ENCODE peak calls at places on chromosomes 11 and 22, in five cellular contexts. One of them, this sample, is unnamed.

GRCh38 chr11:11117730-11118129 is 235.3 kb downstream of the CSNK2A3 start:
- DNase-seq in vagina: no peak
- DNase-seq in A549: no peak
- DNase-seq in body of pancreas: no peak
- DNase-seq in IMR-90: no peak
- DNase-seq in this sample: no peak

GRCh38 chr11:117457031-117457785 is 129.6 kb downstream of the CEP164 start:
- DNase-seq in vagina: no peak
- DNase-seq in A549: no peak
- DNase-seq in body of pancreas: no peak
- DNase-seq in IMR-90: no peak
- DNase-seq in this sample: no peak

GRCh38 chr11:106466441-106467190 is 389.2 kb downstream of the AASDHPPT start:
- DNase-seq in vagina: no peak
- DNase-seq in A549: no peak
- DNase-seq in body of pancreas: no peak
- DNase-seq in IMR-90: peak
- DNase-seq in this sample: no peak

GRCh38 chr11:126336065-126336464 is 19.4 kb upstream of the ST3GAL4 start:
- DNase-seq in vagina: no peak
- DNase-seq in A549: no peak
- DNase-seq in body of pancreas: no peak
- DNase-seq in IMR-90: no peak
- DNase-seq in this sample: no peak

GRCh38 chr11:100849009-100849913 is 162.2 kb downstream of the ARHGAP42 start:
- DNase-seq in vagina: no peak
- DNase-seq in A549: peak
- DNase-seq in body of pancreas: no peak
- DNase-seq in IMR-90: peak
- DNase-seq in this sample: no peak

GRCh38 chr11:26331911-26332571 is at the start of gene ANO3:
- DNase-seq in vagina: no peak
- DNase-seq in A549: peak
- DNase-seq in body of pancreas: peak
- DNase-seq in IMR-90: peak
- DNase-seq in this sample: peak

GRCh38 chr11:125960771-125961170 is 14.9 kb downstream of the VSIG10L2 start:
- DNase-seq in vagina: no peak
- DNase-seq in A549: no peak
- DNase-seq in body of pancreas: no peak
- DNase-seq in IMR-90: no peak
- DNase-seq in this sample: no peak

GRCh38 chr22:32987081-32987631 is 71.0 kb downstream of the SYN3 start:
- DNase-seq in vagina: no peak
- DNase-seq in A549: no peak
- DNase-seq in body of pancreas: no peak
- DNase-seq in IMR-90: no peak
- DNase-seq in this sample: peak

GRCh38 chr11:102313225-102313940 is 3.9 kb upstream of the BIRC3 start:
- DNase-seq in vagina: no peak
- DNase-seq in A549: peak
- DNase-seq in body of pancreas: no peak
- DNase-seq in IMR-90: no peak
- DNase-seq in this sample: no peak

GRCh38 chr11:73185680-73186293 is 32.3 kb upstream of the P2RY2 start:
- DNase-seq in vagina: no peak
- DNase-seq in A549: peak
- DNase-seq in body of pancreas: no peak
- DNase-seq in IMR-90: peak
- DNase-seq in this sample: no peak

GRCh38 chr22:39486951-39487825 is 14.9 kb upstream of the MIEF1 start:
- DNase-seq in vagina: no peak
- DNase-seq in A549: no peak
- DNase-seq in body of pancreas: no peak
- DNase-seq in IMR-90: no peak
- DNase-seq in this sample: no peak

GRCh38 chr11:92495107-92495793 is 270.6 kb downstream of the FAT3 start:
- DNase-seq in vagina: no peak
- DNase-seq in A549: no peak
- DNase-seq in body of pancreas: peak
- DNase-seq in IMR-90: no peak
- DNase-seq in this sample: no peak

GRCh38 chr11:133619973-133620372 is 87.7 kb upstream of the OPCML start:
- DNase-seq in vagina: no peak
- DNase-seq in A549: no peak
- DNase-seq in body of pancreas: no peak
- DNase-seq in IMR-90: no peak
- DNase-seq in this sample: no peak

GRCh38 chr22:39448205-39449054 is 8.4 kb upstream of the MGAT3 start:
- DNase-seq in vagina: no peak
- DNase-seq in A549: no peak
- DNase-seq in body of pancreas: no peak
- DNase-seq in IMR-90: no peak
- DNase-seq in this sample: no peak

GRCh38 chr11:95922099-95922498 is 1.8 kb downstream of the MTMR2 start:
- DNase-seq in vagina: no peak
- DNase-seq in A549: no peak
- DNase-seq in body of pancreas: no peak
- DNase-seq in IMR-90: no peak
- DNase-seq in this sample: no peak

GRCh38 chr11:8720868-8721739 is 38.5 kb downstream of the RPL27A start:
- DNase-seq in vagina: no peak
- DNase-seq in A549: no peak
- DNase-seq in body of pancreas: no peak
- DNase-seq in IMR-90: no peak
- DNase-seq in this sample: no peak

GRCh38 chr11:124951341-124951740 is 2.7 kb upstream of the CCDC15 start:
- DNase-seq in vagina: no peak
- DNase-seq in A549: no peak
- DNase-seq in body of pancreas: no peak
- DNase-seq in IMR-90: no peak
- DNase-seq in this sample: no peak

GRCh38 chr22:48642550-48642949 is 1185.1 kb downstream of the BRD1 start:
- DNase-seq in vagina: no peak
- DNase-seq in A549: no peak
- DNase-seq in body of pancreas: no peak
- DNase-seq in IMR-90: no peak
- DNase-seq in this sample: no peak

GRCh38 chr22:25779890-25780289 is 37.9 kb downstream of the MYO18B start:
- DNase-seq in vagina: no peak
- DNase-seq in A549: no peak
- DNase-seq in body of pancreas: no peak
- DNase-seq in IMR-90: no peak
- DNase-seq in this sample: no peak

GRCh38 chr11:1639102-1639620 is 9.6 kb downstream of the KRTAP5-5 start:
- DNase-seq in vagina: no peak
- DNase-seq in A549: no peak
- DNase-seq in body of pancreas: no peak
- DNase-seq in IMR-90: no peak
- DNase-seq in this sample: peak

GRCh38 chr11:1641096-1641495 is 11.5 kb downstream of the KRTAP5-5 start:
- DNase-seq in vagina: no peak
- DNase-seq in A549: no peak
- DNase-seq in body of pancreas: no peak
- DNase-seq in IMR-90: no peak
- DNase-seq in this sample: no peak

GRCh38 chr11:1638344-1638743 is 8.8 kb downstream of the KRTAP5-5 start:
- DNase-seq in vagina: no peak
- DNase-seq in A549: no peak
- DNase-seq in body of pancreas: no peak
- DNase-seq in IMR-90: no peak
- DNase-seq in this sample: no peak

GRCh38 chr11:1640076-1640946 is 10.7 kb downstream of the KRTAP5-5 start:
- DNase-seq in vagina: no peak
- DNase-seq in A549: peak
- DNase-seq in body of pancreas: peak
- DNase-seq in IMR-90: no peak
- DNase-seq in this sample: no peak

DNA sequence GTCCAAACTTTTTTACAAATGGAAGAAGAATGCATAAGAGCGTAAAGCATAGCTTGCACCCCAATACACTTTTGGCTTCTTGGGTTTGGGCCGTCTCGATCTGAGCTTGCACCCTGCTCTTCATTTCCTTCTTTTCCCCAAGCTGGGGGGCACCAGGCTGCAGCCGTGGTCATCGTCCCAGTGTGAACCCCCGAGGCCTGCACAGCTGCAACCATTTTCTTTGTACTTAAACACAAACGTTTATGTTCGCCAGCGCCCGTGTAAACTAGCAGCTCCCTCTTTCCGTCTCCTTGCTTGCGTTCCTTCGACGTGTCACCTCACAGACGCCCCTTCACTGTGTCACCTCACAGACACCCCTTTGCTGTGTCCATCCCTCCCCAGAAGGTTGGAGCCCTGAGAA is 10.1 kb downstream of the KRTAP5-5 start:
- DNase-seq in vagina: no peak
- DNase-seq in A549: no peak
- DNase-seq in body of pancreas: no peak
- DNase-seq in IMR-90: no peak
- DNase-seq in this sample: no peak
- H3K4me3 ChIP-seq in vagina: no peak
- H3K4me3 ChIP-seq in A549: no peak
- H3K4me3 ChIP-seq in body of pancreas: no peak
- H3K4me3 ChIP-seq in IMR-90: no peak
- H3K4me3 ChIP-seq in this sample: no peak

DNA sequence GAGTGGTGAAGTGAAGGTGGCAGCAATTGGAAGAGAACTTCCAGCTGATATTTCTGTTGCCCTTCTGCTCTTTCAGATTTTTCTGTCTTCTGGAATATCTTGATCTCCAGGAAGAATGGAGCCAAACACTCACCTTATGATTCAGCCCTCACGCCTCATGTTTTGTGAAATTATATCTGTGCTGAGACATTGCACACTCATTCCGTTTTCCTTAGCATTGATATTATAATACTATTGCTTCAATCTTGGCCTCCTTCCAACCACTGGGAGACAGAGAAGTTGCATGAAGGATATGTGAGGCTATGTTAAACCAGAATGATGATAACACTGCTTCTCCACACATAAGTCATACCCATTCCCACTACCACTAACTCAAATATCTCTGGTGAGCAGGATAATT is 177.9 kb downstream of the ETS1 start:
- DNase-seq in vagina: no peak
- DNase-seq in A549: no peak
- DNase-seq in body of pancreas: no peak
- DNase-seq in IMR-90: peak
- DNase-seq in this sample: no peak
- H3K27ac ChIP-seq in vagina: no peak
- H3K27ac ChIP-seq in A549: no peak
- H3K27ac ChIP-seq in body of pancreas: no peak
- H3K27ac ChIP-seq in IMR-90: no peak
- H3K27ac ChIP-seq in this sample: no peak

DNA sequence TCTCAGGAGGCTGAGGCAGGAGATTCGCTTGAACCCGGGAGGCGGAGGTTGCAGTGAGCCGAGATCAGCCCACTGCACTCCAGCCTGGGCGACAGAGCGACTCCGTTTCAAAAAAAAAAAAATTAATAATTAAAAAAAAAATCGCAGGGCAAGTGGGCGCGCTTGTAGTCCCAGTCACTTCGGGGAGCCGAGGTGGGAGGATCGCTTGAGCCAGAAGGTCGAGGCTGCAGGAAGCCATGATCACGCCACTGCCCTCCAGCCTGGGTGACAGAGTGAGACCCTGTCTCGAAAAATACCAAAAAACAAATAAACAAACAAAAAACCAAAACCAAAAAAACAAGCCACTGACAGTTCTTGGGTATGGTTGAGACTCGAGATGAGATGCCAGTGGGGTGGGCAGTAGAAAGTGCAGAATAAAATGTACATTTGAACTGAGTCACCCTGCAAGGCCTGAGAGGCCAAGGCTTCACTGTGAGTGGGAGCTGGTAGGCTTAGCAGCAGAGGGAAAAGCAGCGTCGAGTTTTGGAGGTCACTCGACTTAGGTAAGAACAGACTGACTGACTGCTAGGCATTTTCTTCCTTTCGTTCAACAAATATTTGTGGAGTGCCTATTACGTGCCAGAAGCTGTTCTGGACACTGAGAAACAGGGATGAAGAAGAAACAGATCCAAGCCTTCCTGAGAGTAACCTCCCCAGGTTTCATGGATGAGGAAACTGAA is 623 bp upstream of the LDHA start:
- DNase-seq in vagina: no peak
- DNase-seq in A549: no peak
- DNase-seq in body of pancreas: peak
- DNase-seq in IMR-90: no peak
- DNase-seq in this sample: peak
- H3K4me3 ChIP-seq in vagina: peak
- H3K4me3 ChIP-seq in A549: peak
- H3K4me3 ChIP-seq in body of pancreas: no peak
- H3K4me3 ChIP-seq in IMR-90: peak
- H3K4me3 ChIP-seq in this sample: peak

GRCh38 chr22:37567991-37568390 is 7.7 kb downstream of the CDC42EP1 start:
- DNase-seq in vagina: no peak
- DNase-seq in A549: no peak
- DNase-seq in body of pancreas: no peak
- DNase-seq in IMR-90: no peak
- DNase-seq in this sample: no peak

GRCh38 chr22:37566329-37566837 is 6.1 kb downstream of the CDC42EP1 start:
- DNase-seq in vagina: no peak
- DNase-seq in A549: no peak
- DNase-seq in body of pancreas: no peak
- DNase-seq in IMR-90: no peak
- DNase-seq in this sample: no peak

GRCh38 chr22:37565830-37566229 is 5.5 kb downstream of the CDC42EP1 start:
- DNase-seq in vagina: no peak
- DNase-seq in A549: no peak
- DNase-seq in body of pancreas: no peak
- DNase-seq in IMR-90: no peak
- DNase-seq in this sample: no peak

GRCh38 chr22:37568448-37569008 is 8.2 kb downstream of the CDC42EP1 start:
- DNase-seq in vagina: no peak
- DNase-seq in A549: no peak
- DNase-seq in body of pancreas: peak
- DNase-seq in IMR-90: no peak
- DNase-seq in this sample: no peak

DNA sequence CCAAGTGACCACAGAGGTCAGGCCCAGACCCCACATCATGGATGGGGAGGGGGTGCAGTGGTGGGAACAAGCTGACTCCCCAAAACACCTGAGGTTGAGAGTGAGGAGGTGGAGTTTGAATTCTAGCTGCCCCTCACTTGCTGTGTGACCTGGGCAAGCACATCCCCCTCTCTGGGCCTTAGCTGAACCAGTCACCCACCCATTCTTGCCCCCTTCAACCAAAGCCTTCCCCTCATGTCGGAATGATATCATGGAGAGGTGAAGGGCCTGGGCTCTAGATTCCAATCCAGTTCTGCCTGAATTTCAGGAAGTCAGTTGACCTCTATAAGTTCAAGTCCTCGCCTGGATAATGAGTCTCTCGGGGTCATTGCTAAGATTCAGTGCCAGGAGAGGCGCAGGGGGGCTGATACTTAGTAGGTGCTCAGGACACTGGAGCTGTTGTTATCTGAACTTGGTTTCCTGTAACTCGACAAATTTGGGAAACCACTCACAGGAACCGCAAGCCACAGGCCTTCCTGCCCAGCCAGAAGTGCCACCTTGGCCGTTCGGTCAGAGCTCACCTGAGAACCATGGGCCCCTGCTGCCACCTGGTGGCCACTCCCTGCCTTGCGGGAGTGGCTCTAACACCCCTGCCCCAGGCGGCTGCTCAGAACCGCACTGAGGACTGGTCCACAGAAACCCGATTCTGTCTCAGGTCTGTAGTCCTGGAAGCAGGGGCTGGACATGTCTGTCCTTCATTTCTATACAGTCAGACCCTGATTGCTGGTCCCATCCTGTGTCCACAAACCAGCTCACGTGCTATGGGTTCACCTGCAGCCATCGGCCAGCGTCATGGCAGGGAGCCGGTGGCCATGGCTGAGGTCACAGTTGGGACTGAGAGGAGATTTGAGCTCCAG is 6.9 kb downstream of the CDC42EP1 start:
- DNase-seq in vagina: no peak
- DNase-seq in A549: peak
- DNase-seq in body of pancreas: peak
- DNase-seq in IMR-90: peak
- DNase-seq in this sample: peak
- H3K27ac ChIP-seq in vagina: peak
- H3K27ac ChIP-seq in A549: peak
- H3K27ac ChIP-seq in body of pancreas: peak
- H3K27ac ChIP-seq in IMR-90: no peak
- H3K27ac ChIP-seq in this sample: no peak

This sample was measured in adrenal gland.